ENCODE peak calls at places on chromosomes 4 and X, in five cellular contexts. T, Z, S, P and O are unnamed samples.
A peak's percentile ranks its signal among the peaks of the same experiment; 100 is the strongest.

GRCh38 chr4:2898001-2898400 is 54.4 kb downstream of the ADD1 start:
- DNase-seq in P (no peak), Z (no peak), S (no peak), T (no peak), O (no peak)

GRCh38 chr4:44487341-44487740 is 38.7 kb upstream of the KCTD8 start:
- DNase-seq in P (no peak), S (no peak), T (peak; percentile 27), Z (no peak), O (no peak)

GRCh38 chr4:168398589-168398988 is 80.0 kb upstream of the DDX60 start:
- DNase-seq in Z (no peak), P (no peak), T (no peak), S (peak; percentile 51), O (no peak)

GRCh38 chr4:158170691-158171455 is 2.0 kb downstream of the GASK1B start:
- DNase-seq in Z (no peak), S (peak; percentile 33), T (peak; percentile 93), P (peak; percentile 44), O (no peak)

GRCh38 chrX:132909643-132910042 is 48.8 kb downstream of the HS6ST2 start:
- DNase-seq in S (no peak), P (peak; percentile 51), T (peak; percentile 55), Z (no peak), O (no peak)

GRCh38 chr4:1032861-1033260 is 21.4 kb downstream of the FGFRL1 start:
- DNase-seq in P (no peak), T (no peak), S (no peak), Z (no peak), O (no peak)

GRCh38 chr4:21656832-21657231 is 291.7 kb downstream of the KCNIP4 start:
- DNase-seq in S (peak; percentile 67), T (peak; percentile 59), P (peak; percentile 82), Z (no peak), O (peak; percentile 1)

GRCh38 chr4:2812600-2812932 is 19.7 kb downstream of the SH3BP2 start:
- DNase-seq in T (no peak), P (no peak), Z (peak; percentile 37), S (no peak), O (no peak)

GRCh38 chrX:105610401-105610800 is 211.9 kb upstream of the NRK start:
- DNase-seq in T (peak; percentile 35), Z (no peak), P (peak; percentile 42), S (no peak), O (no peak)

GRCh38 chrX:131828482-131828881 is 194.6 kb upstream of the STK26 start:
- DNase-seq in T (no peak), S (peak; percentile 41), P (no peak), Z (no peak), O (no peak)

GRCh38 chr4:3747582-3747906 is 18.6 kb upstream of the ADRA2C start:
- DNase-seq in P (no peak), Z (no peak), T (no peak), S (peak; percentile 65), O (no peak)

GRCh38 chrX:132023896-132024386 is 839 bp downstream of the STK26 start:
- DNase-seq in Z (no peak), S (peak; percentile 62), T (peak; percentile 37), P (peak; percentile 37), O (no peak)

GRCh38 chr4:150229538-150229937 is 151.3 kb downstream of the DCLK2 start:
- DNase-seq in S (no peak), Z (no peak), T (peak; percentile 46), P (peak; percentile 74), O (no peak)

GRCh38 chrX:117645639-117646038 is 471.0 kb downstream of the KLHL13 start:
- DNase-seq in Z (peak; percentile 22), S (no peak), T (no peak), P (no peak), O (no peak)

GRCh38 chr4:165569031-165569430 is 190.2 kb downstream of the CPE start:
- DNase-seq in T (no peak), S (no peak), Z (no peak), P (no peak), O (no peak)

GRCh38 chrX:11329016-11329415 is 35.8 kb downstream of the AMELX start:
- DNase-seq in S (no peak), T (peak; percentile 43), Z (no peak), P (no peak), O (no peak)

GRCh38 chr4:107863850-107864371 is 39.2 kb downstream of the SGMS2 start:
- DNase-seq in T (peak; percentile 81), Z (no peak), S (peak; percentile 1), P (peak; percentile 55), O (no peak)

GRCh38 chr4:169225812-169226211 is 44.9 kb downstream of the SH3RF1 start:
- DNase-seq in P (peak; percentile 79), S (no peak), Z (no peak), T (peak; percentile 53), O (no peak)

GRCh38 chrX:120308558-120308957 is 2.7 kb downstream of the TMEM255A start:
- DNase-seq in Z (no peak), P (no peak), S (peak; percentile 84), T (no peak), O (peak; percentile 75)

DNA sequence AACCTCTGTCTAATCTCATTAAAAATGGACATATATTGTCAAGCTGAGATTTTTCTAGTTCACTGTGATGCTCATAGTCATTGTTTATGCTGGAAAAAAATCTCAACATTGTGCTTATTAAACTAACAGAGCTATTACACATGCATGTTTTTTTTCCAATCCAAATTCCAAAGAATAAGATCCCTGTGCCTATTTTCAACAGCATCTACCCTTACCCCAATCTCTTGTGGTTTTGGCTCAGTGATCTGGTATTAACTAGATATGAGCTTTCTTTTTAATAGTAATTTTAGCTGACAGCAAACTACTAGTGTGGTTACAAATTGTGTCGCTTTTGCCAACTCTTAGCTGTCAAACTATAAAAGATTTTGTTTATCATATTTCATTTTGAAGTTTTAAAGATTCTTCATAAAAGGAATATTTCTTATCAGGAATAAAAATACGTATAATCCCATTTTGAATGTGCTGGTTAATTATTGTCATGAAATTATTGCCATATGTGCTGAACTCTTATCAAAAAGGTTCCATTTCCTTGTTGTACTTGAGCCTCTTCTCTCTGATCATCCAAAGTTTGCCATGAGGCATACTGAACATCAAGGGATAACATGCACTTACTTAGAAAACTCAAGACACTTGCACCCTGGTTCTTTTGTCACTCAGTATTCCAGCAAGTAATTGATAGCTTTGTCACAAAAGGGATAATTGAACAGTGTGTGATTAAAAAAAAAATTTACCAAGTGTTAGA is 241.2 kb downstream of the ARHGAP24 start:
- DNase-seq in T (no peak), S (no peak), P (no peak), Z (no peak), O (no peak)
- H3K27me3 ChIP-seq in T (no peaks in the 10 kb centered on the region), S (no peaks in the 10 kb centered on the region), P (no peaks in the 10 kb centered on the region), Z (no peaks in the 10 kb centered on the region), O (no peaks in the 10 kb centered on the region)

DNA sequence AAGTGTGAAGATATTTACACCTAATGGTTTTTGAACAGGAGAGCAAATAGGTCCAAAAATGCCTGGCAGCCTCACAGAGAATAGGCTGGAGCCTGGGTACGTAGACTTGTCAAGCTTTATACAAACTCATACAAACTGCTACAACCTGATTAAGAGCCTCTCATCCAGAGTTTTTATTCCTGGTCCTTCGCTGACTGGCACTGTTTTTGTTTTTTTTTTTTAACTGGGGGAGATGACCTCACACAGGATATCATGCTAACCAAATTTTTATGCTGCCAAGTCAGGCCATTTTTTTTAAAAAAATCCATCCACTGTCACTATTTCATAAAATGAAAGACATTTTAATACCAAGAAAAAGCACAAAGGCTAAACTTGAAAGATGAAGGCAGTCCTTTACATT is 1.9 kb downstream of the FAM114A1 start:
- DNase-seq in P (no peak), T (no peak), Z (no peak), S (no peak), O (no peak)
- H3K4me3 ChIP-seq in P (no peak overlapping the region), T (no peak overlapping the region), Z (peak overlapping the region; percentile 74), S (no peak overlapping the region), O (no peak overlapping the region)

DNA sequence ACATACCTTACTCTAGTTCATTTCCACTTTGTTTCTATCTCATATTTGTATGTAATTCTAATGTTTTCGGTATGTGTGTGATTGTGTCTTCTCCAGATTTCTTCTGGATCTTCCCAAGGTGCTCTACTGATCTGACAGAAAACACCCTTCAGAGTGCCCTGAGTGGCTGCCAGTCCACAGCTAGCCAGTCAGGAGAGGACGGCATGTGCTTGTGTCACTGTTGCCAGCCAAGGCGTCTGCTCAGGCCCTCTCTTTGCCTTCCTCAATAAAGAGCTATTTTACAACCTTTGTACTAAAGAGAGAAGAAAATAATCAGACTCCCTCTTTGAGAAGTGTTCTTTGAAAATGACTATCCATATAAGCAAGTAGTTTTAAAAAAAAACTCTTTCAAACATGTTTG is 29.0 kb downstream of the CD99L2 start:
- DNase-seq in Z (no peak), S (no peak), P (no peak), T (no peak), O (no peak)
- H3K9ac ChIP-seq in Z (no peak overlapping the region), S (no peak overlapping the region), P (no peak overlapping the region), T (no peak overlapping the region), O (no peak overlapping the region)

DNA sequence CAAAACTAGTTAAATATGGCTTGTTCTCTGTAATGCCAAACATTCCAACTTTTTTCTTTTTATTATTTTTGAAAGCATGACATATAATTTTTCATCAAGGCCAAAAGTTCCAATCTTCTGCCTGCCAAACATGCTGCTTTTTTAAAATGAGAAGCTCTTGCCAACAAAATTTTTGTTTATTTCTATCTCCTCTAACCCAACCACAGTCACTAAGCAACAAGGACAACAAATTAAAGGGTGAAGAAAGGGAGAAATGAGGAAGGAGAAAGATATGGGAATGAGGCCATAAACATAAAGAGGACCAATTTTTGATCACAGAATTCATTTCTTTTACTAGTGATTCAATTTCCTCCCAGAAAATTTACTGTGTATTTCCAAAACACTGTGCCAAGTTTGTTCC is 537.0 kb upstream of the DIAPH2 start:
- DNase-seq in S (no peak), T (no peak), P (peak; percentile 46), Z (no peak), O (no peak)
- H3K27me3 ChIP-seq in S (no peaks in the 10 kb centered on the region), T (no peaks in the 10 kb centered on the region), P (no peaks in the 10 kb centered on the region), Z (no peaks in the 10 kb centered on the region), O (no peaks in the 10 kb centered on the region)

DNA sequence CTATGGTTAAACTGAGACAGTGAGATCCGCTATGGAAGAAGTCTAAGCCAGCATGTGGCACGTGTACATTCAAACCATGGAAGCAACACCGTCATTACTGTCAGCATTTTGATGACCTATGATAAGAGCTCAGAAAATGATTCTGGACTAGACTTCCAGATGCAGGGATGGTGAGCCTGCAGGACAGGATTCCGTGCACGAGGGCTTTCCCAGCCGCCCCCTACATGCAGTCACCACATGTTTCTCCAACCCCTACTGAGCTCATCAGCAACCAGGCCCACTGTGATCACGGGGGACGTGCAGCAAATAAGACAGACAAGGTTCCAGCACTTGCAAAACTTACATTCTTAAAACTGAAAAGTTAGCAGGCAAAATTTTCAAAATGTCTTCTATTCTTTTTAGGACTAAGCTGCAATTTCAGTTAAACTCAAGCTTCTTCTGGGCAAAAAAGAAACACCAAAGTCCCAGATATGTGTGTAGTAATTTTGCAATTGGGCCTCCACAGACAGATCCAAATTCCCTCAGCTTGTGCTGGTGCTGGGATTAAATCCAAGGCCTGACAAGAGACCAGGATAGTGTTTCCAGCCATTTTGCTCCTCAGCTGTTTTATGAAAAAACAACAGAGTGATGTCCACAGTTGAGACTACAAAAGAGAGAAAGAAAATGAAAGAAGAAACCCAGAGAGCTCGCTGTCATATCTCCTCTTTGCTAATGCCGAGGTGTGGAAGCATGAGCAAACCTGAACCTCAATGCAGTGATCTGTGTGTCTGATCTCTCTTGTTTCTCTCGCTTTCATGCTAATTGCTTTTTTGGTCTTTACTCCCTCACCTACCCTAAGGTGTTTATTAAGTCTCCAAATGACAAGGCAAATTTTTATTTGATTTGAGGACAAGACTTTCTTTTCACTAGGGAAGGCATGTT is 118.2 kb downstream of the AFAP1 start:
- DNase-seq in T (no peak), Z (peak; percentile 67), P (no peak), S (no peak), O (no peak)
- H3K4me3 ChIP-seq in T (no peak overlapping the region), Z (no peak overlapping the region), P (no peak overlapping the region), S (no peak overlapping the region), O (no peak overlapping the region)